ENCODE peak calls at places on chromosomes 6 and 20, in nine cellular contexts. One of them, this sample, is unnamed.

GRCh38 chr6:89977808-89978748 is 83.8 kb downstream of the GJA10 start:
- DNase-seq in transverse colon: no peak
- DNase-seq in H1: no peak
- DNase-seq in HCT116: no peak
- DNase-seq in HepG2: no peak
- DNase-seq in body of pancreas: no peak
- DNase-seq in endothelial cell of umbilical vein: peak
- DNase-seq in testis: no peak
- DNase-seq in uterus: no peak
- DNase-seq in this sample: no peak

GRCh38 chr20:44691424-44692423 is 23.4 kb upstream of the CCN5 start:
- DNase-seq in transverse colon: no peak
- DNase-seq in H1: no peak
- DNase-seq in HCT116: no peak
- DNase-seq in HepG2: no peak
- DNase-seq in body of pancreas: no peak
- DNase-seq in endothelial cell of umbilical vein: no peak
- DNase-seq in testis: peak
- DNase-seq in uterus: peak
- DNase-seq in this sample: peak

GRCh38 chr6:14601490-14601889 is 483.9 kb downstream of the CD83 start:
- DNase-seq in transverse colon: no peak
- DNase-seq in H1: peak
- DNase-seq in HCT116: no peak
- DNase-seq in HepG2: peak
- DNase-seq in body of pancreas: peak
- DNase-seq in endothelial cell of umbilical vein: no peak
- DNase-seq in testis: no peak
- DNase-seq in uterus: no peak
- DNase-seq in this sample: no peak

GRCh38 chr6:166663568-166663967 is 36.5 kb upstream of the RPS6KA2 start:
- DNase-seq in transverse colon: no peak
- DNase-seq in H1: no peak
- DNase-seq in HCT116: no peak
- DNase-seq in HepG2: no peak
- DNase-seq in body of pancreas: no peak
- DNase-seq in endothelial cell of umbilical vein: no peak
- DNase-seq in testis: no peak
- DNase-seq in uterus: no peak
- DNase-seq in this sample: no peak

GRCh38 chr20:23446505-23446904 is 6.2 kb downstream of the CST11 start:
- DNase-seq in transverse colon: peak
- DNase-seq in H1: peak
- DNase-seq in HCT116: peak
- DNase-seq in HepG2: peak
- DNase-seq in body of pancreas: peak
- DNase-seq in endothelial cell of umbilical vein: peak
- DNase-seq in testis: peak
- DNase-seq in uterus: peak
- DNase-seq in this sample: peak

GRCh38 chr6:113645576-113645970 is 211.6 kb upstream of the MARCKS start:
- DNase-seq in transverse colon: peak
- DNase-seq in H1: no peak
- DNase-seq in HCT116: no peak
- DNase-seq in HepG2: peak
- DNase-seq in body of pancreas: peak
- DNase-seq in endothelial cell of umbilical vein: no peak
- DNase-seq in testis: peak
- DNase-seq in uterus: peak
- DNase-seq in this sample: no peak

GRCh38 chr6:31308050-31308844 is 36.4 kb upstream of the HLA-C start:
- DNase-seq in transverse colon: peak
- DNase-seq in H1: peak
- DNase-seq in HCT116: no peak
- DNase-seq in HepG2: no peak
- DNase-seq in body of pancreas: peak
- DNase-seq in endothelial cell of umbilical vein: no peak
- DNase-seq in testis: peak
- DNase-seq in uterus: no peak
- DNase-seq in this sample: peak

GRCh38 chr6:11309947-11310665 is 77.6 kb upstream of the NEDD9 start:
- DNase-seq in transverse colon: no peak
- DNase-seq in H1: no peak
- DNase-seq in HCT116: no peak
- DNase-seq in HepG2: no peak
- DNase-seq in body of pancreas: peak
- DNase-seq in endothelial cell of umbilical vein: no peak
- DNase-seq in testis: no peak
- DNase-seq in uterus: no peak
- DNase-seq in this sample: no peak

GRCh38 chr20:64064145-64064698 is 1.2 kb downstream of the TCEA2 start:
- DNase-seq in transverse colon: no peak
- DNase-seq in H1: no peak
- DNase-seq in HCT116: peak
- DNase-seq in HepG2: no peak
- DNase-seq in body of pancreas: no peak
- DNase-seq in endothelial cell of umbilical vein: no peak
- DNase-seq in testis: no peak
- DNase-seq in uterus: no peak
- DNase-seq in this sample: no peak

GRCh38 chr20:57483287-57484050 is 41.5 kb downstream of the CTCFL start:
- DNase-seq in transverse colon: no peak
- DNase-seq in H1: no peak
- DNase-seq in HCT116: no peak
- DNase-seq in HepG2: no peak
- DNase-seq in body of pancreas: no peak
- DNase-seq in endothelial cell of umbilical vein: no peak
- DNase-seq in testis: no peak
- DNase-seq in uterus: no peak
- DNase-seq in this sample: no peak

GRCh38 chr20:8631271-8631670 is 437.6 kb upstream of the PLCB4 start:
- DNase-seq in transverse colon: no peak
- DNase-seq in H1: no peak
- DNase-seq in HCT116: no peak
- DNase-seq in HepG2: no peak
- DNase-seq in body of pancreas: no peak
- DNase-seq in endothelial cell of umbilical vein: no peak
- DNase-seq in testis: no peak
- DNase-seq in uterus: no peak
- DNase-seq in this sample: no peak

GRCh38 chr6:17200395-17200794 is 80.8 kb upstream of the RBM24 start:
- DNase-seq in transverse colon: no peak
- DNase-seq in H1: peak
- DNase-seq in HCT116: no peak
- DNase-seq in HepG2: no peak
- DNase-seq in body of pancreas: no peak
- DNase-seq in endothelial cell of umbilical vein: no peak
- DNase-seq in testis: peak
- DNase-seq in uterus: no peak
- DNase-seq in this sample: no peak

GRCh38 chr20:23245553-23246128 is 105.0 kb upstream of the NXT1 start:
- DNase-seq in transverse colon: peak
- DNase-seq in H1: peak
- DNase-seq in HCT116: no peak
- DNase-seq in HepG2: peak
- DNase-seq in body of pancreas: peak
- DNase-seq in endothelial cell of umbilical vein: peak
- DNase-seq in testis: peak
- DNase-seq in uterus: peak
- DNase-seq in this sample: peak

GRCh38 chr6:42746452-42747400 is 823 bp upstream of the TBCC start:
- DNase-seq in transverse colon: peak
- DNase-seq in H1: peak
- DNase-seq in HCT116: peak
- DNase-seq in HepG2: peak
- DNase-seq in body of pancreas: peak
- DNase-seq in endothelial cell of umbilical vein: peak
- DNase-seq in testis: peak
- DNase-seq in uterus: peak
- DNase-seq in this sample: peak
- TF ChIP-seq POLR2A in transverse colon: peak
- TF ChIP-seq POLR2A in H1: no peak
- TF ChIP-seq POLR2A in HCT116: peak
- TF ChIP-seq POLR2A in HepG2: peak
- TF ChIP-seq POLR2A in body of pancreas: peak
- TF ChIP-seq POLR2A in endothelial cell of umbilical vein: peak
- TF ChIP-seq POLR2A in testis: peak
- TF ChIP-seq POLR2A in uterus: peak
- TF ChIP-seq POLR2A in this sample: no peak

GRCh38 chr6:141641951-141642350 is 490.8 kb upstream of the GJE1 start:
- DNase-seq in transverse colon: no peak
- DNase-seq in H1: no peak
- DNase-seq in HCT116: no peak
- DNase-seq in HepG2: no peak
- DNase-seq in body of pancreas: no peak
- DNase-seq in endothelial cell of umbilical vein: no peak
- DNase-seq in testis: no peak
- DNase-seq in uterus: no peak
- DNase-seq in this sample: no peak
- H3K27ac ChIP-seq in transverse colon: no peak
- H3K27ac ChIP-seq in H1: no peak
- H3K27ac ChIP-seq in HCT116: no peak
- H3K27ac ChIP-seq in HepG2: no peak
- H3K27ac ChIP-seq in body of pancreas: no peak
- H3K27ac ChIP-seq in endothelial cell of umbilical vein: no peak
- H3K27ac ChIP-seq in testis: no peak
- H3K27ac ChIP-seq in uterus: no peak
- H3K27ac ChIP-seq in this sample: no peak

GRCh38 chr6:107843400-107843799 is 19.3 kb upstream of the SCML4 start:
- DNase-seq in transverse colon: no peak
- DNase-seq in H1: peak
- DNase-seq in HCT116: no peak
- DNase-seq in HepG2: no peak
- DNase-seq in body of pancreas: no peak
- DNase-seq in endothelial cell of umbilical vein: no peak
- DNase-seq in testis: no peak
- DNase-seq in uterus: no peak
- DNase-seq in this sample: no peak

GRCh38 chr6:107849325-107849724 is 25.2 kb upstream of the SCML4 start:
- DNase-seq in transverse colon: no peak
- DNase-seq in H1: peak
- DNase-seq in HCT116: no peak
- DNase-seq in HepG2: no peak
- DNase-seq in body of pancreas: no peak
- DNase-seq in endothelial cell of umbilical vein: no peak
- DNase-seq in testis: no peak
- DNase-seq in uterus: no peak
- DNase-seq in this sample: no peak

GRCh38 chr6:107845777-107846176 is 21.7 kb upstream of the SCML4 start:
- DNase-seq in transverse colon: no peak
- DNase-seq in H1: peak
- DNase-seq in HCT116: no peak
- DNase-seq in HepG2: no peak
- DNase-seq in body of pancreas: no peak
- DNase-seq in endothelial cell of umbilical vein: no peak
- DNase-seq in testis: no peak
- DNase-seq in uterus: no peak
- DNase-seq in this sample: no peak

GRCh38 chr6:107846262-107846795 is 22.2 kb upstream of the SCML4 start:
- DNase-seq in transverse colon: no peak
- DNase-seq in H1: peak
- DNase-seq in HCT116: no peak
- DNase-seq in HepG2: no peak
- DNase-seq in body of pancreas: no peak
- DNase-seq in endothelial cell of umbilical vein: no peak
- DNase-seq in testis: no peak
- DNase-seq in uterus: no peak
- DNase-seq in this sample: no peak

DNA sequence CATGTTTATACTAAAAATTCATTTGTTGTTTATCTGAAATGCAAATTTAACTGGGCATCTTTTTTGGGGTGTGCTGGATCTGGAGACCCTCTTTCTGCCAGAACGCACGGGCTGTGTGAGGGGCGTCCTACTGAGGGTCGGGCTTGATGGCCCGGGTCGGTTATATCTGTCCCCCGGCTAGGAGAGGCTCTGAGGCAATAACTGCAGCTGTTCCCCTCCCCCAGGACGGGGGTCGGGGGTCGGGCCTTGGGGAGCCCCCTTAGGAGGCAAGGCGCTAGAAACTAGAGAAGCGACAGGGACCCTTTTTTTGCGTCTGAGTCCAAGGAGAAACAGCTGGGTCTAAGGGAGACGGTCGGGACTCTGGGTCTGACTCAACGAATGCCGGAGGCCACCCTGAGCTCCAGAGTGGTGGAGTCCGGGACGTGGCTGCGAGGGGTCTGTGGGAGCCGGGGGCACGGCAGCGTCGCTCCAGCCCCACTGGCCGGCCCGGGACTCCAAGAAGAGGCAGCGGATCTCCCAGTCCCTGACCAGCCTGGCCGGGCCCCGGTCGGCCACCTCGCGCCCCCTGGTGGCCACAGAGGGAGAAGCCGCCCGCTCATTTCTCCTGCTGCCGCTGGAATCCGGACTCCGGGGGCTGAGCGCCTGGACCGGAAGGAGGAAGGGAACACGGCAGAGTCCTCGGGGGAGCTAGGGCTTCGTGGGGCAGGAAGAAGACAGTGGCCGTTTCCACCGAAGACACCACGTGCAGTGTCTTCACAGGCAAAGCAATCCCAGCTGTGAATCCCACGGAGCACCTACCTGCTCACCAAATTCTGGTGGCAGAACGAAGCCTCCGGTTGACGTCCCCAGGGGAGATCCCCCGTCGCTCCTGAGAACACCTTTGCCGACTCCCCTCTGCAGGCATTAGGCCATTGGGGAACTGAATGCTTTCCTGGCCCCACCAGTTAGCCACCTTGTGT is 24.0 kb upstream of the SCML4 start:
- DNase-seq in transverse colon: peak
- DNase-seq in H1: peak
- DNase-seq in HCT116: peak
- DNase-seq in HepG2: peak
- DNase-seq in body of pancreas: peak
- DNase-seq in endothelial cell of umbilical vein: peak
- DNase-seq in testis: peak
- DNase-seq in uterus: peak
- DNase-seq in this sample: peak
- TF ChIP-seq POLR2A in transverse colon: no peak
- TF ChIP-seq POLR2A in H1: no peak
- TF ChIP-seq POLR2A in HCT116: no peak
- TF ChIP-seq POLR2A in HepG2: no peak
- TF ChIP-seq POLR2A in body of pancreas: no peak
- TF ChIP-seq POLR2A in endothelial cell of umbilical vein: no peak
- TF ChIP-seq POLR2A in testis: no peak
- TF ChIP-seq POLR2A in uterus: no peak
- TF ChIP-seq POLR2A in this sample: no peak

DNA sequence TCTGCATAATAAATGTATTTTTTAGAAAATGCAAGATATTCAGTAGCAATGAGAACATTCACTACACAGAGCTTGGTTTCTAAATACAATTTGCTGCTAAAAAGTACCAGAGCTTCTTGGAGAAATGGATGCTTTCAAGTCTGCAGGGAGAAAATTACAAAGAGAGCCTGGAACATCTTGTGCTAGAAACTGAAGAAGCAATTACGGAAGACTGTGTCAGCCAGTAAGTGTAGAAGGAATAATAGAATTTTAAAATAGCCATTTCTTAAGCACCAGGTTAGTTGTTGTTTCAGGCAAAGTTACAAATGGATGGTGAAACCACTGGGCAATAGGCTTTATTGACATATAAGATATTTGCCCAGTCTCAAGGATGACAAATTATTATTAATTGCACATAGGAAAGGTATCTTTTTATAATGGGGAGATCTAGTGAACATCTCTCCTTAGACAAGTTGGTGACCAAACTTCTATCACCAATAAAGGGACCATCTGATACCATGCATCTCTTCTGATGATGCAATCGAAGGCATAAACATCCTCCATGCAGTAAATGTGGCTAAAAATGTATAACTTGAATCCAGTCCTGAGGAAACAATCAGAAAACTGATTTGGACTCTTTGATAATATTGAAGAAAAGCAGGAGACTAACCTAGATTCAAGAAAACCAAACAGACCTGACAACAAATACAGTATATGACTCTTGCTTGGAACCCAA is 81.7 kb downstream of the ARHGAP18 start:
- DNase-seq in transverse colon: no peak
- DNase-seq in H1: no peak
- DNase-seq in HCT116: no peak
- DNase-seq in HepG2: no peak
- DNase-seq in body of pancreas: no peak
- DNase-seq in endothelial cell of umbilical vein: no peak
- DNase-seq in testis: no peak
- DNase-seq in uterus: no peak
- DNase-seq in this sample: no peak
- H3K27ac ChIP-seq in transverse colon: no peak
- H3K27ac ChIP-seq in H1: no peak
- H3K27ac ChIP-seq in HCT116: no peak
- H3K27ac ChIP-seq in HepG2: no peak
- H3K27ac ChIP-seq in body of pancreas: no peak
- H3K27ac ChIP-seq in endothelial cell of umbilical vein: no peak
- H3K27ac ChIP-seq in testis: no peak
- H3K27ac ChIP-seq in uterus: no peak
- H3K27ac ChIP-seq in this sample: no peak

This sample was measured in heart left ventricle.